ENCODE peak calls at places on chromosomes 11 and 22, in six cellular contexts. One of them, this sample, is unnamed.

GRCh38 chr11:131108780-131109179 is 192.5 kb upstream of the SNX19 start:
- DNase-seq in occipital lobe: no peak
- DNase-seq in stimulated activated CD4-positive, alpha-beta T cell treated with anti-CD3 and anti-CD28 coated beads, TNF-alpha, amount 100 ng/mL, for 1 hour: no peak
- DNase-seq in NCI-H1417: no peak
- DNase-seq in GF-D8: no peak
- DNase-seq in posterior cingulate gyrus: no peak
- DNase-seq in this sample: no peak

GRCh38 chr11:129785383-129786111 is 30.1 kb upstream of the TMEM45B start:
- DNase-seq in GF-D8: peak; percentile 35
- DNase-seq in posterior cingulate gyrus: no peak
- DNase-seq in NCI-H1417: peak; percentile 65
- DNase-seq in stimulated activated CD4-positive, alpha-beta T cell treated with anti-CD3 and anti-CD28 coated beads, TNF-alpha, amount 100 ng/mL, for 1 hour: no peak
- DNase-seq in occipital lobe: no peak
- DNase-seq in this sample: no peak

GRCh38 chr11:34898474-34898873 is 17.7 kb downstream of the APIP start:
- DNase-seq in occipital lobe: no peak
- DNase-seq in posterior cingulate gyrus: no peak
- DNase-seq in stimulated activated CD4-positive, alpha-beta T cell treated with anti-CD3 and anti-CD28 coated beads, TNF-alpha, amount 100 ng/mL, for 1 hour: no peak
- DNase-seq in NCI-H1417: no peak
- DNase-seq in GF-D8: no peak
- DNase-seq in this sample: no peak

GRCh38 chr22:22229683-22230420 is 14.7 kb upstream of the VPREB1 start:
- DNase-seq in NCI-H1417: no peak
- DNase-seq in stimulated activated CD4-positive, alpha-beta T cell treated with anti-CD3 and anti-CD28 coated beads, TNF-alpha, amount 100 ng/mL, for 1 hour: no peak
- DNase-seq in GF-D8: no peak
- DNase-seq in occipital lobe: no peak
- DNase-seq in posterior cingulate gyrus: no peak
- DNase-seq in this sample: no peak

GRCh38 chr11:34460335-34460734 is 21.6 kb downstream of the CAT start:
- DNase-seq in GF-D8: no peak
- DNase-seq in occipital lobe: no peak
- DNase-seq in posterior cingulate gyrus: no peak
- DNase-seq in stimulated activated CD4-positive, alpha-beta T cell treated with anti-CD3 and anti-CD28 coated beads, TNF-alpha, amount 100 ng/mL, for 1 hour: no peak
- DNase-seq in NCI-H1417: no peak
- DNase-seq in this sample: peak; percentile 25

GRCh38 chr11:90223248-90223585 is 368 bp upstream of the CHORDC1 start:
- DNase-seq in posterior cingulate gyrus: no peak
- DNase-seq in GF-D8: no peak
- DNase-seq in stimulated activated CD4-positive, alpha-beta T cell treated with anti-CD3 and anti-CD28 coated beads, TNF-alpha, amount 100 ng/mL, for 1 hour: no peak
- DNase-seq in NCI-H1417: no peak
- DNase-seq in occipital lobe: no peak
- DNase-seq in this sample: no peak

GRCh38 chr11:133903056-133903455 is 53.7 kb downstream of the IGSF9B start:
- DNase-seq in stimulated activated CD4-positive, alpha-beta T cell treated with anti-CD3 and anti-CD28 coated beads, TNF-alpha, amount 100 ng/mL, for 1 hour: no peak
- DNase-seq in NCI-H1417: no peak
- DNase-seq in posterior cingulate gyrus: no peak
- DNase-seq in GF-D8: no peak
- DNase-seq in occipital lobe: no peak
- DNase-seq in this sample: no peak

GRCh38 chr11:96990934-96991333 is 601.1 kb downstream of the JRKL start:
- DNase-seq in GF-D8: no peak
- DNase-seq in posterior cingulate gyrus: no peak
- DNase-seq in NCI-H1417: no peak
- DNase-seq in occipital lobe: no peak
- DNase-seq in stimulated activated CD4-positive, alpha-beta T cell treated with anti-CD3 and anti-CD28 coated beads, TNF-alpha, amount 100 ng/mL, for 1 hour: no peak
- DNase-seq in this sample: no peak

GRCh38 chr11:4890279-4890678 is 8.6 kb downstream of the OR51T1 start:
- DNase-seq in NCI-H1417: no peak
- DNase-seq in stimulated activated CD4-positive, alpha-beta T cell treated with anti-CD3 and anti-CD28 coated beads, TNF-alpha, amount 100 ng/mL, for 1 hour: no peak
- DNase-seq in posterior cingulate gyrus: no peak
- DNase-seq in occipital lobe: no peak
- DNase-seq in GF-D8: no peak
- DNase-seq in this sample: no peak

GRCh38 chr11:129117595-129118350 is 74.4 kb downstream of the ARHGAP32 start:
- DNase-seq in posterior cingulate gyrus: no peak
- DNase-seq in NCI-H1417: peak; percentile 90
- DNase-seq in GF-D8: peak; percentile 80
- DNase-seq in stimulated activated CD4-positive, alpha-beta T cell treated with anti-CD3 and anti-CD28 coated beads, TNF-alpha, amount 100 ng/mL, for 1 hour: peak; percentile 13
- DNase-seq in occipital lobe: no peak
- DNase-seq in this sample: peak; percentile 86

GRCh38 chr11:59669611-59670009 is 773 bp upstream of the PATL1 start:
- DNase-seq in stimulated activated CD4-positive, alpha-beta T cell treated with anti-CD3 and anti-CD28 coated beads, TNF-alpha, amount 100 ng/mL, for 1 hour: peak; percentile 2
- DNase-seq in posterior cingulate gyrus: peak; percentile 19
- DNase-seq in NCI-H1417: no peak
- DNase-seq in GF-D8: peak; percentile 46
- DNase-seq in occipital lobe: peak; percentile 53
- DNase-seq in this sample: peak; percentile 76

GRCh38 chr11:5405173-5405572 is 16.7 kb upstream of the OR51Q1 start:
- DNase-seq in stimulated activated CD4-positive, alpha-beta T cell treated with anti-CD3 and anti-CD28 coated beads, TNF-alpha, amount 100 ng/mL, for 1 hour: no peak
- DNase-seq in NCI-H1417: no peak
- DNase-seq in GF-D8: no peak
- DNase-seq in occipital lobe: no peak
- DNase-seq in posterior cingulate gyrus: no peak
- DNase-seq in this sample: no peak

GRCh38 chr11:114319716-114320328 is 23.6 kb downstream of the NNMT start:
- DNase-seq in NCI-H1417: no peak
- DNase-seq in GF-D8: no peak
- DNase-seq in posterior cingulate gyrus: no peak
- DNase-seq in occipital lobe: no peak
- DNase-seq in stimulated activated CD4-positive, alpha-beta T cell treated with anti-CD3 and anti-CD28 coated beads, TNF-alpha, amount 100 ng/mL, for 1 hour: no peak
- DNase-seq in this sample: no peak

GRCh38 chr11:44532809-44533208 is 32.7 kb upstream of the CD82 start:
- DNase-seq in posterior cingulate gyrus: no peak
- DNase-seq in NCI-H1417: no peak
- DNase-seq in stimulated activated CD4-positive, alpha-beta T cell treated with anti-CD3 and anti-CD28 coated beads, TNF-alpha, amount 100 ng/mL, for 1 hour: no peak
- DNase-seq in occipital lobe: no peak
- DNase-seq in GF-D8: no peak
- DNase-seq in this sample: no peak

GRCh38 chr22:20437253-20438065 is at the start of gene SCARF2:
- DNase-seq in GF-D8: no peak
- DNase-seq in occipital lobe: no peak
- DNase-seq in stimulated activated CD4-positive, alpha-beta T cell treated with anti-CD3 and anti-CD28 coated beads, TNF-alpha, amount 100 ng/mL, for 1 hour: no peak
- DNase-seq in NCI-H1417: peak; percentile 25
- DNase-seq in posterior cingulate gyrus: no peak
- DNase-seq in this sample: no peak

GRCh38 chr11:132072044-132072879 is 701.8 kb downstream of the NTM start:
- DNase-seq in occipital lobe: no peak
- DNase-seq in GF-D8: no peak
- DNase-seq in stimulated activated CD4-positive, alpha-beta T cell treated with anti-CD3 and anti-CD28 coated beads, TNF-alpha, amount 100 ng/mL, for 1 hour: no peak
- DNase-seq in NCI-H1417: peak; percentile 67
- DNase-seq in posterior cingulate gyrus: no peak
- DNase-seq in this sample: no peak